ENCODE peak calls at places on chromosomes 11 and 22, in nine cellular contexts. D, O, Z, M, Y, I, T, F and N are unnamed samples.

GRCh38 chr11:94883878-94884277 is 89.5 kb downstream of the CWC15 start:
- DNase-seq in Z (no peak), T (no peak), Y (no peak), I (no peak), D (no peak), F (no peak), O (no peak), M (no peak), N (no peak)

GRCh38 chr22:49599691-49600451 is 227.8 kb downstream of the BRD1 start:
- DNase-seq in O (no peak), D (peak; percentile 33), Y (no peak), Z (no peak), I (no peak), T (no peak), F (no peak), M (no peak), N (no peak)

GRCh38 chr11:199782-200181 is 6.9 kb downstream of the SCGB1C1 start:
- DNase-seq in I (no peak), O (no peak), M (no peak), Y (no peak), F (no peak), Z (no peak), T (no peak), D (peak; percentile 45), N (no peak)

GRCh38 chr11:11351042-11351586 is 1.9 kb downstream of the CSNK2A3 start:
- DNase-seq in D (no peak), F (no peak), O (no peak), T (no peak), Z (no peak), Y (peak; percentile 8), I (no peak), M (no peak), N (no peak)

GRCh38 chr11:69707156-69707555 is 3.3 kb upstream of the FGF19 start:
- DNase-seq in F (no peak), T (no peak), M (no peak), D (no peak), Y (no peak), Z (no peak), O (no peak), I (no peak), N (no peak)

GRCh38 chr11:69905202-69905535 is 86.0 kb upstream of the FGF3 start:
- DNase-seq in M (no peak), I (no peak), T (no peak), Z (no peak), D (no peak), F (no peak), Y (no peak), O (no peak), N (no peak)

GRCh38 chr11:9200471-9200870 is 64.7 kb downstream of the DENND5A start:
- DNase-seq in Y (no peak), D (no peak), M (no peak), F (no peak), O (no peak), I (no peak), T (no peak), Z (no peak), N (no peak)

GRCh38 chr11:103894034-103894433 is 142.4 kb upstream of the DDI1 start:
- DNase-seq in O (no peak), F (no peak), I (no peak), Y (no peak), Z (no peak), D (no peak), M (no peak), T (no peak), N (no peak)

GRCh38 chr22:41021655-41022454 is 70.5 kb upstream of the EP300 start:
- DNase-seq in O (no peak), F (peak; percentile 35), I (no peak), D (peak; percentile 84), Z (peak; percentile 61), Y (peak; percentile 87), M (peak; percentile 64), T (peak; percentile 41), N (no peak)

GRCh38 chr11:35207471-35208403 is 68.8 kb downstream of the CD44 start:
- DNase-seq in F (peak; percentile 16), T (no peak), I (no peak), O (no peak), M (no peak), D (no peak), Z (no peak), Y (no peak), N (no peak)

GRCh38 chr22:29348956-29349355 is 33.5 kb upstream of the RASL10A start:
- DNase-seq in Y (no peak), D (no peak), M (no peak), T (no peak), Z (no peak), O (no peak), F (no peak), I (no peak), N (no peak)

GRCh38 chr11:6083129-6083528 is 24.4 kb upstream of the OR56B4 start:
- DNase-seq in F (no peak), D (no peak), M (no peak), T (no peak), Y (no peak), Z (no peak), O (no peak), I (no peak), N (no peak)

GRCh38 chr11:18676803-18677202 is 21.8 kb upstream of the TMEM86A start:
- DNase-seq in M (no peak), O (no peak), T (no peak), F (no peak), Z (no peak), Y (no peak), I (no peak), D (no peak), N (no peak)

GRCh38 chr11:122746050-122746478 is 90.5 kb downstream of the UBASH3B start:
- DNase-seq in Z (no peak), I (no peak), O (no peak), T (no peak), M (no peak), Y (peak; percentile 97), D (no peak), F (no peak), N (no peak)

GRCh38 chr11:20671856-20672546 is 2.6 kb downstream of the NELL1 start:
- DNase-seq in D (no peak), F (no peak), Z (no peak), I (no peak), O (no peak), M (no peak), Y (peak; percentile 12), T (peak; percentile 31), N (no peak)

GRCh38 chr11:35623708-35624168 is 5.5 kb downstream of the FJX1 start:
- DNase-seq in M (no peak), T (no peak), I (peak; percentile 49), D (no peak), O (peak; percentile 59), Y (peak; percentile 13), Z (peak; percentile 56), F (peak; percentile 93), N (no peak)

GRCh38 chr11:87597696-87598095 is 560.0 kb downstream of the TMEM135 start:
- DNase-seq in I (no peak), T (no peak), F (peak; percentile 31), D (no peak), Z (no peak), M (no peak), Y (no peak), O (no peak), N (no peak)

DNA sequence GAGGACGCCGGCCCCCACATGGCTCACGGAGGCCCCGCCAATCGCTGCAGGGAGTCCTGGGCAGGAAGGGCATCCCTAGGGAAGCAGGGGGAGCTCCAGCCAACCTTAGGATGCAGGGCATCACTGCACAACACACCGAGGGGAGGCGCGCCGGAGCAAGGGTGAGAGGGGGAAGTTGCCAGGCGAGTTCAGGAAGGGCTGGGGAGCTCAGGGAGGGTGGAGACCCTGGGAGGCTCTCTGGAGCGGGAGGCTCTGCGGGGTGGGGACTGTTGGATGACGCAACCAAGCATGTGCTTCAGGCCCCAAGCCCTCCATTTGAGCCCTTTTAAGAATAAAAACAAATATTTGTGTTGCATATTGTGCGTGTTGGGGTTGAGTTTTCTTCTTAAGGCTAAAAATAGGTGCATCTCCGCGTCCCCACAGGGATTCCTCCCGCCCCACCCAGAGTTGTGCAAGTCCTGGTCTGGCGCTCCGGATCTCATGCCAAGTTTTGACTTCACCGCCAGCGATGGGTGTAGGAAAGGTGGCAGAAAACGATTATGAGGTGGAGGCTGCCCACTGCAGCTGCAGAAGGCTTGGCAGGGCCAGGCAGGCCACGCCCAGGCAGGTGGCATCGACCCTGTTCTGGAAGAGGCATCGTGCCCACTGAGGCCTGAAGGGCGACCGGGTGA is 65.2 kb downstream of the WNT7B start:
- DNase-seq in D (no peak), F (peak; percentile 18), M (no peak), Z (peak; percentile 61), Y (peak; percentile 81), I (no peak), O (no peak), T (peak; percentile 72), N (no peak)
- TF ChIP-seq CTCF in D (peak; percentile 5), F (no peak), M (no peak), Z (no peak), Y (no peak), I (no peak), O (no peak), T (peak; percentile 39), N (no peak)

GRCh38 chr11:128465946-128466688 is 121.2 kb downstream of the ETS1 start:
- DNase-seq in D (no peak), M (no peak), I (no peak), F (no peak), T (no peak), O (no peak), Y (no peak), Z (no peak), N (no peak)
- H3K4me3 ChIP-seq in D (no peak overlapping the region), M (no peak overlapping the region), I (no peak overlapping the region), F (no peak overlapping the region), T (no peak overlapping the region), O (no peak overlapping the region), Y (no peak overlapping the region), Z (no peak overlapping the region), N (no peak overlapping the region)

GRCh38 chr11:28383471-28383870 is 275.3 kb downstream of the METTL15 start:
- DNase-seq in O (no peak), F (peak; percentile 73), Z (peak; percentile 77), D (no peak), M (no peak), Y (no peak), I (peak; percentile 31), T (no peak), N (no peak)
- TF ChIP-seq CTCF in O (no peak), F (no peak), Z (no peak), D (no peak), M (no peak), Y (no peak), I (no peak), T (no peak), N (no peak)

DNA sequence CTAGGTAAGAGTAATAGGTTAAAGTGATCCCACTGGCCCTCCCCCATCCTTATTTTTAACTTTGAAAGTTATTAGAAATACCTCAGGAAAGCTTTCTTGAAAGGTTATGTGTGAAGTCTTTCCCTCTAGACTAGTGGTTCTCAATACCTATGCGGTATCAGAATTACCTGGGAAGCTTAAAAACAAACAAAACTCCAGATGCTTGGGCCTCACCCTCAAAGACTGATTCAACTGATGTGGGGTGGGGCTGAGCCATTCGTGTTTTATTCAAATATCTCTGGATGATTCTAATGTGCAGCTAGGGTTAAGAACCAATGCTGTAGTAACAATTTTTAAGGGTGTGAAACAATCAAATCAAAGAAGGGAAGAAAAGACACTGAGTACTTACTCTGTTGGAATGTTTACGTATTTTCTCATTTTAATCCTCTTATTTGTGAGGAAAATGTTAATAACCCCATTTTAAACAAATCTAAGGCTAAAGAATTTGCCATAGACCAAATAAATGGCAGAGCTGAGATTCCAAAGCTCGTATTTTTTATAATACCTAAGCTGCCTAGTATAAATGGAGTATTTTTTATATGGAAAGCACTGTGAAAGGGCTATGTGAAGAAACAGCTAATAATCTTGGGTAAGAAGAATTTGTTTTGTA is 47.6 kb downstream of the PLEKHB1 start:
- DNase-seq in F (no peak), M (no peak), Z (no peak), O (no peak), T (no peak), Y (no peak), D (no peak), I (no peak), N (peak; percentile 57)
- H3K4me3 ChIP-seq in F (no peak overlapping the region), M (no peak overlapping the region), Z (no peak overlapping the region), O (no peak overlapping the region), T (no peak overlapping the region), Y (no peak overlapping the region), D (no peak overlapping the region), I (no peak overlapping the region), N (no peak overlapping the region)